ENCODE peak calls at places on chromosomes 4 and X, in six cellular contexts. M is endodermal cell, O is NCI-H345, X is choroid plexus epithelial cell, Z is T-cell, C is fibroblast of mammary gland. I is an unnamed sample.

GRCh38 chrX:106933538-106933961 is 13.3 kb downstream of the CLDN2 start:
- DNase-seq in M (peak), O (no peak), X (no peak), Z (no peak), C (no peak), I (no peak)

GRCh38 chr4:40908297-40908696 is 158.5 kb downstream of the NSUN7 start:
- DNase-seq in M (no peak), O (no peak), X (no peak), Z (no peak), C (no peak), I (peak)

GRCh38 chrX:3167771-3168170 is 126.5 kb downstream of the ARSF start:
- DNase-seq in M (no peak), O (no peak), X (no peak), Z (no peak), C (no peak), I (no peak)

GRCh38 chr4:27763830-27764525 is 903.3 kb downstream of the STIM2 start:
- DNase-seq in M (no peak), O (no peak), X (no peak), Z (no peak), C (no peak), I (peak)

GRCh38 chr4:89579776-89580175 is 257.2 kb downstream of the SNCA start:
- DNase-seq in M (no peak), O (no peak), X (peak), Z (no peak), C (no peak), I (no peak)

GRCh38 chr4:133000012-133000411 is 149.1 kb upstream of the PCDH10 start:
- DNase-seq in M (no peak), O (no peak), X (peak), Z (no peak), C (no peak), I (no peak)

GRCh38 chr4:23324291-23324690 is 565.6 kb downstream of the PPARGC1A start:
- DNase-seq in M (no peak), O (no peak), X (no peak), Z (no peak), C (no peak), I (peak)

GRCh38 chr4:120841580-120841979 is 80.9 kb downstream of the PRDM5 start:
- DNase-seq in M (no peak), O (no peak), X (peak), Z (no peak), C (no peak), I (no peak)

GRCh38 chrX:50697691-50698090 is 116.3 kb downstream of the SHROOM4 start:
- DNase-seq in M (no peak), O (no peak), X (peak), Z (no peak), C (peak), I (peak)

GRCh38 chr4:4225915-4226605 is 669 bp downstream of the OTOP1 start:
- DNase-seq in M (peak), O (no peak), X (peak), Z (no peak), C (peak), I (no peak)

GRCh38 chr4:138181288-138181687 is 60.9 kb downstream of the SLC7A11 start:
- DNase-seq in M (no peak), O (no peak), X (peak), Z (no peak), C (peak), I (no peak)

GRCh38 chrX:102917801-102918200 is 19.3 kb upstream of the RAB40AL start:
- DNase-seq in M (no peak), O (no peak), X (no peak), Z (no peak), C (no peak), I (no peak)

I was measured in epithelial cell of esophagus.